ENCODE peak calls at places on chromosome 7, in seven cellular contexts. S, F, C, X, G, U and N are unnamed samples.

GRCh38 chr7:39306028-39306570 is 260.1 kb upstream of the YAE1 start:
- DNase-seq in G (peak; percentile 33), X (no peak), F (no peak), S (no peak), C (no peak), U (no peak), N (no peak)

GRCh38 chr7:49802600-49802999 is 29.2 kb downstream of the VWC2 start:
- DNase-seq in G (no peak), U (no peak), S (no peak), X (no peak), C (no peak), F (no peak), N (no peak)

GRCh38 chr7:149433124-149433523 is 27.7 kb downstream of the ZNF777 start:
- DNase-seq in U (no peak), X (no peak), C (no peak), S (no peak), F (no peak), G (no peak), N (no peak)

GRCh38 chr7:38482521-38482920 is 148.7 kb downstream of the AMPH start:
- DNase-seq in S (no peak), F (no peak), U (no peak), G (no peak), X (no peak), C (no peak), N (no peak)

GRCh38 chr7:117997862-117998825 is 124.9 kb upstream of the CTTNBP2 start:
- DNase-seq in S (no peak), F (peak; percentile 42), X (no peak), C (no peak), G (no peak), U (no peak), N (no peak)

GRCh38 chr7:101265622-101266516 is 21.0 kb upstream of the FIS1 start:
- DNase-seq in X (no peak), U (peak; percentile 84), S (no peak), G (no peak), F (no peak), C (no peak), N (no peak)

GRCh38 chr7:40717242-40717641 is 582.4 kb downstream of the SUGCT start:
- DNase-seq in S (peak; percentile 62), F (peak; percentile 55), C (peak; percentile 25), U (peak; percentile 7), G (peak; percentile 79), X (peak; percentile 96), N (peak; percentile 79)

GRCh38 chr7:107354639-107355038 is 115.2 kb upstream of the GPR22 start:
- DNase-seq in S (no peak), G (no peak), C (no peak), F (no peak), U (no peak), X (no peak), N (no peak)

GRCh38 chr7:36215017-36215621 is 62.1 kb downstream of the EEPD1 start:
- DNase-seq in X (peak; percentile 52), S (no peak), C (no peak), G (no peak), F (no peak), U (no peak), N (no peak)

GRCh38 chr7:102469972-102470825 is 5.4 kb downstream of the LRWD1 start:
- DNase-seq in G (no peak), U (no peak), X (no peak), F (no peak), S (no peak), C (no peak), N (peak; percentile 76)

DNA sequence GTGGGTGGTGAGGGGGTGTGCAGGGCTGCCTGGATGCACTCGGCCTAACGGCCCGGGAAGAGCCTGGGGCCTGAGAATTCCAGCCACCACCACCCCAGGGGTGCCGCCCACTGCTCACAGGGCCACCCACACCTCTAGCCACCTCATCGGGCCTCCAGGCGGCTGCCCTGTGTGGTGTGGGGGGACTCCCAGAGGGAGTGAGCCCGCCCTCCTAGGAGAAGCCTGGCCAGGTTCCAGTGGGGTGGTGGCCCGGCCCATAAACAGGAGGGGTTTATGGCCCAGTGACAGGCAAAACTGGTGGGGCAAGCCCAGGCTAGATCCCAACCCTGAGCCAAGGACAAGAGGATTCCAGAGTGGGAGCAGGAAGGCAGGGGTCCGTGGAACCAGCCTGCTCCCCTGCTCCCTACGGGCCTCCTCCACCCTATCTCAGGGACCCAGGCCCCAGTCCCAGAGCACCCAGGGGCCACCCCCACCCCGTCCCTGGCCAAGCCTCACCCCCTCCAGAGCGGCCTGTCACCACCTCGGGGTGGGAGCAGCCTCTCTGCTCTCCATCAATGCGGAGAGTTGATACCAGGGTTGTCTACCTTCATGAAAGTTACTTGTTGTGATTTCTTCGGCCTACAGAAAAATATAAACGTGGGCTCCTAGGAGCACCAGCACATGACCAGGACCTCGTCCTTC is 20.2 kb upstream of the PDGFA start:
- DNase-seq in C (peak; percentile 90), S (no peak), G (peak; percentile 33), U (no peak), F (peak; percentile 65), X (no peak), N (peak; percentile 96)
- H3K4me1 ChIP-seq in C (peaks cover 57% of the 10 kb centered on the region), S (peaks cover 7% of the 10 kb centered on the region), G (peaks cover 34% of the 10 kb centered on the region), U (peaks cover 5% of the 10 kb centered on the region), F (peaks cover 50% of the 10 kb centered on the region), X (no peaks in the 10 kb centered on the region), N (no peaks in the 10 kb centered on the region)

GRCh38 chr7:89091550-89091949 is 296.0 kb upstream of the TEX47 start:
- DNase-seq in S (no peak), F (no peak), U (no peak), G (no peak), X (no peak), C (no peak), N (no peak)
- H3K9ac ChIP-seq in S (no peak overlapping the region), F (no peak overlapping the region), U (no peak overlapping the region), G (no peak overlapping the region), X (no peak overlapping the region), C (no peak overlapping the region), N (no peak overlapping the region)

GRCh38 chr7:46003161-46003560 is 82.1 kb upstream of the IGFBP3 start:
- DNase-seq in S (no peak), G (no peak), C (no peak), F (peak; percentile 13), U (no peak), X (no peak), N (no peak)
- H3K27ac ChIP-seq in S (no peak overlapping the region), G (no peak overlapping the region), C (no peak overlapping the region), F (no peak overlapping the region), U (no peak overlapping the region), X (no peak overlapping the region), N (no peak overlapping the region)

GRCh38 chr7:106074257-106074656 is 37.9 kb downstream of the SYPL1 start:
- DNase-seq in C (no peak), G (no peak), F (no peak), S (no peak), X (no peak), U (no peak), N (no peak)

GRCh38 chr7:106075937-106076336 is 36.2 kb downstream of the SYPL1 start:
- DNase-seq in F (no peak), U (no peak), S (no peak), G (no peak), X (no peak), C (no peak), N (no peak)

GRCh38 chr7:106072715-106073091 is 39.4 kb downstream of the SYPL1 start:
- DNase-seq in F (no peak), S (no peak), C (no peak), X (no peak), G (no peak), U (no peak), N (no peak)

GRCh38 chr7:106073701-106074100 is 38.4 kb downstream of the SYPL1 start:
- DNase-seq in F (no peak), G (no peak), X (no peak), C (no peak), S (no peak), U (no peak), N (no peak)

GRCh38 chr7:106076537-106076936 is 35.6 kb downstream of the SYPL1 start:
- DNase-seq in G (no peak), U (no peak), F (no peak), S (no peak), X (no peak), C (no peak), N (no peak)
- H3K4me1 ChIP-seq in G (no peaks in the 10 kb centered on the region), U (peaks cover 20% of the 10 kb centered on the region), F (peaks cover 4% of the 10 kb centered on the region), S (no peaks in the 10 kb centered on the region), X (no peaks in the 10 kb centered on the region), C (peaks cover 35% of the 10 kb centered on the region), N (peaks cover 14% of the 10 kb centered on the region)

DNA sequence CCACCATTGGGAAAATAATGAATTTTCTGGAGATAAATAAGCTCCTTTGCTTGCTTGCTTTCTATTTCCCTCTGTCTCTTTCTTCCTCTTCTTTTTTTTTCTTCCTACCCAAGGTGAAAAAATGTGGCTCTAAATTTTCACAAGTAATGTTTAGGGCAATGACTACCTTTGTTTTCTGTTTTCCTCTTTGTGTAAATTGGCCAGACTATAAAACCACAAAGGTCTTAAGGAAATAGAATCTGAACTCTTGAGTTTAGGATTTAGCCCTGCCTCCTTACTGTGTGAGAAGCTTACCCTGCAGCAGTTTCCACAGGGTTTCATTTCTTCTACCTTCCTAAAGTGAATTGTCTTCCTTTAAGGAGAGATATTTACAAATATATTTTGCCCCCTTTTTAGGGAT is 330.4 kb downstream of the ARL4A start:
- DNase-seq in F (no peak), X (no peak), S (no peak), C (no peak), U (no peak), G (no peak), N (no peak)
- H3K9ac ChIP-seq in F (peak overlapping the region; percentile 37), X (no peak overlapping the region), S (no peak overlapping the region), C (peak overlapping the region; percentile 58), U (no peak overlapping the region), G (no peak overlapping the region), N (no peak overlapping the region)

GRCh38 chr7:43114451-43114765 is 2.0 kb downstream of the HECW1 start:
- DNase-seq in G (peak; percentile 11), U (no peak), X (no peak), S (no peak), F (no peak), C (no peak), N (no peak)

GRCh38 chr7:43110790-43111362 is 1.6 kb upstream of the HECW1 start:
- DNase-seq in U (no peak), X (no peak), F (no peak), G (peak; percentile 14), C (no peak), S (no peak), N (no peak)

GRCh38 chr7:43112088-43112940 is at the start of gene HECW1:
- DNase-seq in U (no peak), X (peak; percentile 56), C (no peak), F (no peak), G (peak; percentile 35), S (no peak), N (no peak)

GRCh38 chr7:43113622-43114450 is 1.4 kb downstream of the HECW1 start:
- DNase-seq in U (no peak), X (no peak), C (no peak), F (no peak), G (peak; percentile 54), S (no peak), N (no peak)

GRCh38 chr7:43112941-43113621 is 634 bp downstream of the HECW1 start:
- DNase-seq in U (peak; percentile 11), G (peak; percentile 86), S (no peak), F (peak; percentile 57), X (peak; percentile 82), C (no peak), N (peak; percentile 74)
- H3K27ac ChIP-seq in U (no peak overlapping the region), G (no peak overlapping the region), S (no peak overlapping the region), F (no peak overlapping the region), X (no peak overlapping the region), C (no peak overlapping the region), N (no peak overlapping the region)

DNA sequence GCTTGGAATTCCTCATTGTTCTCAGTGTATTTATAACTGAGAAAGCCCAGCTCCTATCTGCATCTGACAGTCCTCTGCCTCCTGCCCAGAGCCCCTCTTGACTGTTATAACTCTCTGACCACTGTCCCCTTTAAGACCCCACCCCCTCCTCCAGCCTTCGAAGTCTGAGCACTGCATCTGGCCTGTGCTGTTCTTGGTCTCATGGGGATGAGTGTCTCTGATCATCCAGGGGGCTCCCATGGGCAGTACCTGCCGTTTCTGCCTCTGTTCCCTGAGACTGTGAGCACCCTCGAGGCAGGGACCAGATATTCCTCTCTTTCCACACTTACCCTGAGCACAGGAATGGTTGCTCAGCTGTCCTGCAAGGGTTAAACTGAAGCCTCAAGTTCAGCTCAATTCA is 7.7 kb downstream of the GHRHR start:
- DNase-seq in U (no peak), S (no peak), X (no peak), F (no peak), G (no peak), C (no peak), N (no peak)
- H3K4me1 ChIP-seq in U (peaks cover 3% of the 10 kb centered on the region), S (peaks cover 6% of the 10 kb centered on the region), X (no peaks in the 10 kb centered on the region), F (no peaks in the 10 kb centered on the region), G (no peaks in the 10 kb centered on the region), C (peaks cover 11% of the 10 kb centered on the region), N (no peaks in the 10 kb centered on the region)